ENCODE peak calls at places on chromosomes 12 and 14, in five cellular contexts. N is GM12878, X is HepG2, M is K562, K is H1. E is an unnamed sample.

GRCh38 chr14:80536456-80536855 is 325.2 kb upstream of the DIO2 start:
- DNase-seq in N (no peak), X (no peak), M (no peak), K (no peak), E (no peak)

GRCh38 chr12:1576410-1577240 is 17.8 kb downstream of the FBXL14 start:
- DNase-seq in N (no peak), X (no peak), M (peak; percentile 80), K (no peak), E (no peak)

GRCh38 chr12:117640511-117640910 is 279.1 kb upstream of the NOS1 start:
- DNase-seq in N (no peak), X (no peak), M (no peak), K (no peak), E (no peak)

GRCh38 chr12:2647186-2647585 is 147.6 kb upstream of the FKBP4 start:
- DNase-seq in N (no peak), X (no peak), M (no peak), K (no peak), E (peak; percentile 4)

GRCh38 chr12:125346361-125346760 is 281.1 kb downstream of the AACS start:
- DNase-seq in N (no peak), X (no peak), M (no peak), K (peak; percentile 13), E (no peak)

GRCh38 chr14:41349289-41349910 is 257.3 kb upstream of the LRFN5 start:
- DNase-seq in N (no peak), X (no peak), M (no peak), K (no peak), E (no peak)

GRCh38 chr12:76685246-76685678 is 78.7 kb upstream of the ZDHHC17 start:
- DNase-seq in N (no peak), X (no peak), M (no peak), K (no peak), E (peak; percentile 29)

GRCh38 chr12:112381421-112381897 is 772 bp downstream of the HECTD4 start:
- DNase-seq in N (no peak), X (no peak), M (peak; percentile 39), K (no peak), E (no peak)

GRCh38 chr12:75549989-75550388 is 38.6 kb upstream of the KRR1 start:
- DNase-seq in N (no peak), X (no peak), M (no peak), K (no peak), E (no peak)

GRCh38 chr12:12811343-12811742 is 1.8 kb upstream of the DDX47 start:
- DNase-seq in N (no peak), X (no peak), M (no peak), K (no peak), E (no peak)

GRCh38 chr12:109897029-109897428 is 3.0 kb upstream of the TCHP start:
- DNase-seq in N (no peak), X (no peak), M (no peak), K (no peak), E (no peak)

GRCh38 chr14:98070521-98070920 is 1201.5 kb downstream of the BCL11B start:
- DNase-seq in N (no peak), X (no peak), M (no peak), K (no peak), E (no peak)

GRCh38 chr14:104109121-104109541 is 23.6 kb downstream of the ASPG start:
- DNase-seq in N (no peak), X (no peak), M (no peak), K (no peak), E (peak; percentile 9)

GRCh38 chr14:68667313-68667791 is 125.5 kb downstream of the ZFP36L1 start:
- DNase-seq in N (no peak), X (no peak), M (no peak), K (no peak), E (no peak)

GRCh38 chr14:88983755-88984154 is 159.3 kb downstream of the TTC8 start:
- DNase-seq in N (no peak), X (no peak), M (no peak), K (no peak), E (no peak)

GRCh38 chr12:45713108-45713507 is 16.4 kb upstream of the ARID2 start:
- DNase-seq in N (no peak), X (no peak), M (no peak), K (no peak), E (no peak)

GRCh38 chr14:19823765-19824164 is 20.2 kb downstream of the OR4N2 start:
- DNase-seq in N (no peak), X (no peak), M (no peak), K (no peak), E (no peak)

GRCh38 chr12:94187351-94187750 is 39.0 kb downstream of the PLXNC1 start:
- DNase-seq in N (no peak), X (no peak), M (no peak), K (no peak), E (no peak)

GRCh38 chr14:23327947-23328744 is 6.9 kb downstream of the PABPN1 start:
- DNase-seq in N (no peak), X (peak; percentile 89), M (peak; percentile 83), K (no peak), E (peak; percentile 72)
- TF ChIP-seq ATF3 in N (no peak), X (peak; percentile 45), M (no peak), K (no peak), E (no peak)

GRCh38 chr14:101124860-101125259 is 221.3 kb upstream of the RTL1 start:
- DNase-seq in N (no peak), X (no peak), M (no peak), K (no peak), E (no peak)
- TF ChIP-seq USF2 in N (no peak), X (no peak), M (no peak), K (no peak), E (no peak)

GRCh38 chr14:105368032-105368417 is 30.3 kb upstream of the TEX22 start:
- DNase-seq in N (no peak), X (no peak), M (no peak), K (no peak), E (no peak)
- TF ChIP-seq ATF3 in N (no peak), X (no peak), M (no peak), K (no peak), E (no peak)

DNA sequence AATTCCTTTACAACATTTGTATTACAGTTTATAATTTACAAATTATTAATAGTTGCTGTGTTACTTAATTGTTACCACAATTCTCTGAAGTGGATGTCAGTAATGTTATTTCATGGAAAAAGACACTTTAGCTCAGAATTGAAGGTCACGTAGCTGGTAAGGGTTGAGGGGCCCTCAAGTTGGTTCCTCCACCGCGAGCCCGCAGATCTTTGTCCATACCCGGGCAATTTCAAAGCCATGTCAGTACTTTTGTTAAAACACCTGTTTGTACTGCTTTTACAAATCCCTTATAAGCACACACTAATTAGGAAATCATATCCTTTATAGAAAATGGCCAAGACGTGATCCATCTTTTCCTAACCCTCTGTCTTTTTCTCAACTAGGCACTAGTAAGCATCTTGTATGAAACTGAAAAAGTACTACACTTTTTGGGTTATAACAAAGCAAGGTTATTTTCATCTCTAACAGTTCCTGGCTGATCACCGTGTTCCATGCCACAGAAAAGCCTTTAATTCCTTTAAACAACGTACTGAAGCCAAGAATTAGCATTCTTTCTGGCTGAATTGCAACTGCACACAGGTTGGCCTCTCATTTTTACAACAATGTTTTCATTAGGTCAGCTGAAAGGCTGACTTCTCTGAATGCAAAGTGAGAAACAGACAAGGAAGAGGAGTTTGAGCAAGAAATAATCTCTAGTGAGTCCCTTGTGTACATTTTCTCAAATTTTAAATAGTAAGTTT is 76.1 kb downstream of the CNTN1 start:
- DNase-seq in N (no peak), X (no peak), M (no peak), K (no peak), E (no peak)
- TF ChIP-seq USF2 in N (no peak), X (no peak), M (no peak), K (no peak), E (no peak)

GRCh38 chr14:30558675-30559555 is at the start of gene G2E3:
- DNase-seq in N (peak; percentile 48), X (peak; percentile 97), M (peak; percentile 91), K (peak; percentile 60), E (peak; percentile 88)
- TF ChIP-seq ATF3 in N (no peak), X (peak; percentile 41), M (peak; percentile 61), K (no peak), E (no peak)

GRCh38 chr12:67750528-67751183 is 102.1 kb downstream of the DYRK2 start:
- DNase-seq in N (no peak), X (no peak), M (no peak), K (no peak), E (no peak)

GRCh38 chr12:67752226-67752732 is 103.7 kb downstream of the DYRK2 start:
- DNase-seq in N (no peak), X (no peak), M (no peak), K (no peak), E (no peak)

GRCh38 chr12:67747869-67748760 is 99.6 kb downstream of the DYRK2 start:
- DNase-seq in N (no peak), X (peak; percentile 87), M (no peak), K (no peak), E (no peak)

GRCh38 chr12:67751376-67751928 is 102.9 kb downstream of the DYRK2 start:
- DNase-seq in N (no peak), X (no peak), M (no peak), K (no peak), E (no peak)

GRCh38 chr12:67748761-67749075 is 100.2 kb downstream of the DYRK2 start:
- DNase-seq in N (no peak), X (no peak), M (no peak), K (no peak), E (no peak)
- TF ChIP-seq USF2 in N (no peak), X (no peak), M (no peak), K (no peak), E (no peak)

DNA sequence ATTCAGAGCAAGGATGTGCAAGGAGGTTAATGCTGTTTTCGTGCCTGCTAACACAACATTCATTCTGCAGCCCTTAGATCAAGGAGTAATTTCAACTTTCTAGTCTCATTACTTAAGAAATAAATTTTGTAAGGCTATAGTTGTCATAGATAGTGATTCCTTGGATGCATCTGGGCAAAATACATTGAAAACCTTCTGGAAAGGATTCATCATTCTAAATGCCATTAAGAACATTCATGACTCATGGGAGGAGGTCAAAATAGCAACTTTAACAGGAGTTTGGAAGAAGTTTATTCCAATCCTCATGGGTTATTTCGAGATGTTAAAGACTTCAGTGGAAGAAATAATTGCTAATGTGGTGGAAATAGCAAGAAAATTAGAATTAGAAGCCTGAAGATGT is 283.2 kb downstream of the RPAP3 start:
- DNase-seq in N (no peak), X (no peak), M (no peak), K (no peak), E (no peak)
- TF ChIP-seq ATF3 in N (no peak), X (no peak), M (no peak), K (no peak), E (no peak)

DNA sequence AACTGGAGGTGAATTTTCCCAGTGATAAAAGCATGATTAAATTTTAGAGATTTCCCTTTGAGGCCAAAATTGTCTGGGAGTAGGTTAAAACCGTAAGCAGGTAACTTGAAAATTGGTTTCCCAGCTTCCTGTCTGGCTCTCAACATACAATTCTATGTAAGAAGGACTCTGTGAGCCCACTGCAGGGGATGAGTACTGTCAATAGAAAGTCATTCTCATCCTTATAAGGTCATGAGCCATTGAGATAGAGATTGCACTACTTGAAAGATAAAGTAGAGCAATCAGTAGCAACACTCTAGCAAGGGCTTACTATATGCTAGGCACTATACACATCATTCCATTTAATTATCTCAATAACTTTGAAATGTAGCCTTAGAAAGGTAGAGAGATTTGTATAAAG is 225.6 kb upstream of the HMGA2 start:
- DNase-seq in N (no peak), X (no peak), M (no peak), K (no peak), E (no peak)
- TF ChIP-seq USF2 in N (no peak), X (no peak), M (no peak), K (no peak), E (no peak)

GRCh38 chr14:78086342-78086741 is 83.8 kb upstream of the NRXN3 start:
- DNase-seq in N (no peak), X (no peak), M (no peak), K (no peak), E (no peak)
- TF ChIP-seq ATF3 in N (no peak), X (no peak), M (no peak), K (no peak), E (no peak)